ENCODE peak calls at places on chromosomes 1 and 21, in six cellular contexts. One of them, this sample, is unnamed.

GRCh38 chr21:42067531-42068255 is 3.4 kb upstream of the UMODL1 start:
- DNase-seq in A549: no peak
- DNase-seq in K562: no peak
- DNase-seq in GM12878: no peak
- DNase-seq in H1: no peak
- DNase-seq in HepG2: no peak
- DNase-seq in this sample: no peak

GRCh38 chr1:39701092-39701460 is 9.8 kb upstream of the HPCAL4 start:
- DNase-seq in A549: no peak
- DNase-seq in K562: no peak
- DNase-seq in GM12878: no peak
- DNase-seq in H1: no peak
- DNase-seq in HepG2: no peak
- DNase-seq in this sample: no peak

GRCh38 chr21:33924079-33924765 is 8.6 kb upstream of the ATP5PO start:
- DNase-seq in A549: peak
- DNase-seq in K562: peak
- DNase-seq in GM12878: peak
- DNase-seq in H1: peak
- DNase-seq in HepG2: peak
- DNase-seq in this sample: peak

GRCh38 chr1:101051688-101052638 is 26.4 kb upstream of the DPH5 start:
- DNase-seq in A549: no peak
- DNase-seq in K562: no peak
- DNase-seq in GM12878: no peak
- DNase-seq in H1: no peak
- DNase-seq in HepG2: no peak
- DNase-seq in this sample: no peak

GRCh38 chr1:95778217-95778616 is 544.2 kb downstream of the RWDD3 start:
- DNase-seq in A549: no peak
- DNase-seq in K562: no peak
- DNase-seq in GM12878: no peak
- DNase-seq in H1: no peak
- DNase-seq in HepG2: no peak
- DNase-seq in this sample: no peak

GRCh38 chr1:7339953-7340352 is 431.1 kb upstream of the VAMP3 start:
- DNase-seq in A549: no peak
- DNase-seq in K562: no peak
- DNase-seq in GM12878: no peak
- DNase-seq in H1: no peak
- DNase-seq in HepG2: no peak
- DNase-seq in this sample: no peak

GRCh38 chr1:229165327-229165726 is 105.6 kb upstream of the RAB4A start:
- DNase-seq in A549: no peak
- DNase-seq in K562: no peak
- DNase-seq in GM12878: no peak
- DNase-seq in H1: no peak
- DNase-seq in HepG2: peak
- DNase-seq in this sample: no peak

GRCh38 chr21:43758132-43758619 is 17.9 kb downstream of the CSTB start:
- DNase-seq in A549: no peak
- DNase-seq in K562: no peak
- DNase-seq in GM12878: no peak
- DNase-seq in H1: no peak
- DNase-seq in HepG2: no peak
- DNase-seq in this sample: no peak

GRCh38 chr21:46181436-46181835 is 2.8 kb downstream of the SPATC1L start:
- DNase-seq in A549: no peak
- DNase-seq in K562: no peak
- DNase-seq in GM12878: no peak
- DNase-seq in H1: no peak
- DNase-seq in HepG2: no peak
- DNase-seq in this sample: no peak

GRCh38 chr1:245216356-245217110 is 61.7 kb downstream of the KIF26B start:
- DNase-seq in A549: no peak
- DNase-seq in K562: no peak
- DNase-seq in GM12878: no peak
- DNase-seq in H1: no peak
- DNase-seq in HepG2: no peak
- DNase-seq in this sample: no peak

GRCh38 chr1:162292422-162292849 is 84.2 kb downstream of the SPATA46 start:
- DNase-seq in A549: no peak
- DNase-seq in K562: no peak
- DNase-seq in GM12878: no peak
- DNase-seq in H1: no peak
- DNase-seq in HepG2: no peak
- DNase-seq in this sample: no peak

GRCh38 chr1:184464757-184465156 is 77.9 kb downstream of the C1orf21 start:
- DNase-seq in A549: no peak
- DNase-seq in K562: no peak
- DNase-seq in GM12878: no peak
- DNase-seq in H1: no peak
- DNase-seq in HepG2: no peak
- DNase-seq in this sample: no peak

GRCh38 chr1:177274687-177275211 is 104.0 kb downstream of the BRINP2 start:
- DNase-seq in A549: no peak
- DNase-seq in K562: no peak
- DNase-seq in GM12878: no peak
- DNase-seq in H1: no peak
- DNase-seq in HepG2: no peak
- DNase-seq in this sample: no peak

GRCh38 chr1:226026833-226027232 is 27.7 kb upstream of the SDE2 start:
- DNase-seq in A549: no peak
- DNase-seq in K562: no peak
- DNase-seq in GM12878: no peak
- DNase-seq in H1: no peak
- DNase-seq in HepG2: no peak
- DNase-seq in this sample: no peak

GRCh38 chr1:212645563-212646543 is 37.3 kb downstream of the ATF3 start:
- DNase-seq in A549: no peak
- DNase-seq in K562: no peak
- DNase-seq in GM12878: no peak
- DNase-seq in H1: no peak
- DNase-seq in HepG2: peak
- DNase-seq in this sample: no peak

GRCh38 chr1:77271851-77272250 is 10.0 kb upstream of the AK5 start:
- DNase-seq in A549: no peak
- DNase-seq in K562: no peak
- DNase-seq in GM12878: no peak
- DNase-seq in H1: no peak
- DNase-seq in HepG2: no peak
- DNase-seq in this sample: no peak

GRCh38 chr21:46622226-46622625 is 13.2 kb upstream of the PRMT2 start:
- DNase-seq in A549: no peak
- DNase-seq in K562: no peak
- DNase-seq in GM12878: no peak
- DNase-seq in H1: no peak
- DNase-seq in HepG2: peak
- DNase-seq in this sample: no peak

GRCh38 chr1:236545621-236546169 is 21.9 kb downstream of the LGALS8 start:
- DNase-seq in A549: no peak
- DNase-seq in K562: no peak
- DNase-seq in GM12878: no peak
- DNase-seq in H1: no peak
- DNase-seq in HepG2: no peak
- DNase-seq in this sample: no peak

GRCh38 chr1:54784066-54784465 is 17.1 kb downstream of the TTC22 start:
- DNase-seq in A549: no peak
- DNase-seq in K562: no peak
- DNase-seq in GM12878: no peak
- DNase-seq in H1: no peak
- DNase-seq in HepG2: no peak
- DNase-seq in this sample: no peak

GRCh38 chr1:92410706-92411105 is 76.0 kb downstream of the GFI1 start:
- DNase-seq in A549: no peak
- DNase-seq in K562: no peak
- DNase-seq in GM12878: no peak
- DNase-seq in H1: no peak
- DNase-seq in HepG2: no peak
- DNase-seq in this sample: no peak

GRCh38 chr21:43600642-43601397 is 58.5 kb downstream of the HSF2BP start:
- DNase-seq in A549: no peak
- DNase-seq in K562: no peak
- DNase-seq in GM12878: no peak
- DNase-seq in H1: no peak
- DNase-seq in HepG2: no peak
- DNase-seq in this sample: peak

GRCh38 chr1:208456487-208456886 is 212.3 kb upstream of the PLXNA2 start:
- DNase-seq in A549: no peak
- DNase-seq in K562: no peak
- DNase-seq in GM12878: no peak
- DNase-seq in H1: no peak
- DNase-seq in HepG2: no peak
- DNase-seq in this sample: no peak

GRCh38 chr1:4655674-4656532 is 1.5 kb downstream of the AJAP1 start:
- DNase-seq in A549: peak
- DNase-seq in K562: peak
- DNase-seq in GM12878: no peak
- DNase-seq in H1: no peak
- DNase-seq in HepG2: no peak
- DNase-seq in this sample: peak
- TF ChIP-seq CHD2 in A549: no peak
- TF ChIP-seq CHD2 in K562: no peak
- TF ChIP-seq CHD2 in GM12878: no peak
- TF ChIP-seq CHD2 in H1: no peak
- TF ChIP-seq CHD2 in HepG2: no peak
- TF ChIP-seq CHD2 in this sample: no peak

GRCh38 chr1:234609528-234610042 is 393 bp downstream of the IRF2BP2 start:
- DNase-seq in A549: no peak
- DNase-seq in K562: peak
- DNase-seq in GM12878: no peak
- DNase-seq in H1: no peak
- DNase-seq in HepG2: no peak
- DNase-seq in this sample: peak

GRCh38 chr1:234608026-234608719 is 1.8 kb downstream of the IRF2BP2 start:
- DNase-seq in A549: peak
- DNase-seq in K562: peak
- DNase-seq in GM12878: peak
- DNase-seq in H1: no peak
- DNase-seq in HepG2: peak
- DNase-seq in this sample: peak

GRCh38 chr1:234610061-234610581 is at the start of gene IRF2BP2:
- DNase-seq in A549: peak
- DNase-seq in K562: peak
- DNase-seq in GM12878: no peak
- DNase-seq in H1: no peak
- DNase-seq in HepG2: peak
- DNase-seq in this sample: peak

GRCh38 chr1:234607091-234608025 is 2.6 kb downstream of the IRF2BP2 start:
- DNase-seq in A549: no peak
- DNase-seq in K562: no peak
- DNase-seq in GM12878: no peak
- DNase-seq in H1: no peak
- DNase-seq in HepG2: peak
- DNase-seq in this sample: no peak

DNA sequence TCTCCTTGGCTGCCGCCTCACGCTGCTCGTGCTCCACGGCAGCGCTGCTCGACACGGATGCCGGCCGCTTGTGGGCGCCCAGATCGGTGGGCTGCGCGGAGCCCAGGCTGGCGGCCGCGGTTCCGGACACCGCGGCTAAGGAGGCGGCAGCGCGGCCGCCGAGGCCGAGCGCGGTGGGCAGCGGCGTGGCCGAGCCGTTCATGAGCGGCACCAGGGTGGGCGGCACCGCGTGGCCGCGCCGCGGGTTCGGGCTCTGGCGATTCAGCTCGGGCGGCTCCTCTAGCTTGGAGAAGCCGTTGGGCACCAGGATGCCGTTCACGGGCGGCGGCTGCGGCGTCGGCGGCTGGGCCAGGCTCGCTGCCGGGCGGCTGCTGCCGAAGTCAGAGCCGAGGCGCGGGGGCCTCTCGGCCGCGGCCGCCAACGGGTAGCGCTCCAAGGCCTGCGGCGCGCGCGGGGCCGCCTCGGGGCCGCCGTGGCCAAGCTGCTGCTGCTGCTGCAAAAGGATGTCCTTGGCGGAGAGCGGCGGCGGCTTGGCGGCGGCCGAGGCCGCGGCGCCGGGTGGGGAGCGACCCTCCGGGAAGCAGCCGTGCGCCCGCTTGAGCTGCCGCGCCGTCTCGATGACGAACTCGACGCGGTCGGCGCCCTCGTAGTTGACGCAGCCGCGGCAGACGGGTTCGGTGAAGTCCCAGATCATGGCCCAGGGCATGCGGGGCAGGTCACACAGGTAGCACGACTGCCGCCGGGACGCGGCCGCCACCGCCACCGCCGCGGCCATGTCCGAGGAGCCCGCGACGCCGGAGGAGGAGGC is 1.1 kb downstream of the IRF2BP2 start:
- DNase-seq in A549: no peak
- DNase-seq in K562: peak
- DNase-seq in GM12878: no peak
- DNase-seq in H1: no peak
- DNase-seq in HepG2: no peak
- DNase-seq in this sample: no peak
- TF ChIP-seq CHD2 in A549: no peak
- TF ChIP-seq CHD2 in K562: peak
- TF ChIP-seq CHD2 in GM12878: no peak
- TF ChIP-seq CHD2 in H1: no peak
- TF ChIP-seq CHD2 in HepG2: no peak
- TF ChIP-seq CHD2 in this sample: no peak

DNA sequence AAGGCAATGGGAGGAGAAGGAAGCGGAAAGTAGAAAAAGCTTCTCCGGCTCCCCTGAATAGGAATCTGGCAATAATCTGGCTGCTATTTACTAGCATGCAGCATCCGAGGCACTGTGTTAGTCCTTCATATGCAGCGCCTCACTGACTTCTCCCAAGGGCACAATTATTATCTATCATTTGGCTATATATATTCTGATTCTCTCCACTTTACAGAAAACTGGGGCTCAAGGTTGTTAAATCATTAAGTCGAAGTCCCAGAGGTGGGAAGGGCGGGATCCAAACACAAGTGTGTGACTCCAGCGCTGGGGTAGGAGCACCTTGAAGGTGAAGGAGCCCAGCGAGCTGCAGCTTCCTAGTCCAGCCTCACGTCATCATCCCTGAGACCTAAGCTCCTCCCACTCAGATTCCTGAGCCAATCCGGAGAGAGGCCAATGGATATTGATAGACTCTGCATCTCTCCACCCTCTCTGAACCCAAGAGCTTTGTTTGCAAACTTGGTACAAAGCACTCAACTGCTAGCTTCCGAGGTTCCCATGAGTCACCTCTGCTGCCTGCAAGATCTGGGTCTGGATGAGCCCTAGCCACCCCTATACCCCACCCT is 16.6 kb upstream of the EYA3 start:
- DNase-seq in A549: no peak
- DNase-seq in K562: peak
- DNase-seq in GM12878: no peak
- DNase-seq in H1: peak
- DNase-seq in HepG2: peak
- DNase-seq in this sample: peak
- TF ChIP-seq CHD2 in A549: no peak
- TF ChIP-seq CHD2 in K562: no peak
- TF ChIP-seq CHD2 in GM12878: no peak
- TF ChIP-seq CHD2 in H1: no peak
- TF ChIP-seq CHD2 in HepG2: no peak
- TF ChIP-seq CHD2 in this sample: no peak

DNA sequence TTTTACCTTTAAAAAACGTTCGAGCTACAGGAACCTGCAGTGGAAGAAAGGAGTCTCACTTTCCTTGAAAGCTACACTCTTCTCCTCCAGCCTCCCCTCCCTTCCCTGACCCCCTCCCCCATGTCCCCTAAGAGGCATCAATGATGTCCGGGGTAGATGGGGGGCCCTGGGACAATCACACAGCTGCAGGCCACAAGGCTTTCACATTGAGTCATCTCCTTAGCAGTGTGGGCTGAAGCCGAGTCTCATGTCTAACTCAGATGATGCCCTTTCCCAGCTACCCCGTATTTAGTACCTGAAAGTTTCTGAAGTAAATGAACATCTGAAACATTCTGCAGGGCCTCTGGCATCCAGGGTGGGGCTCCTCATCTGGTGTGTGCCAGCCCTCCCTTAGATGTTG is 6.3 kb upstream of the GPR25 start:
- DNase-seq in A549: no peak
- DNase-seq in K562: no peak
- DNase-seq in GM12878: peak
- DNase-seq in H1: no peak
- DNase-seq in HepG2: no peak
- DNase-seq in this sample: no peak
- TF ChIP-seq CHD2 in A549: no peak
- TF ChIP-seq CHD2 in K562: no peak
- TF ChIP-seq CHD2 in GM12878: peak
- TF ChIP-seq CHD2 in H1: no peak
- TF ChIP-seq CHD2 in HepG2: no peak
- TF ChIP-seq CHD2 in this sample: no peak